ENCODE peak calls at places on chromosomes 1 and 21, in four cellular contexts. J is HepG2, N is K562, F is GM12878. A is an unnamed sample.
A peak's percentile ranks its signal among the peaks of the same experiment; 100 is the strongest.

GRCh38 chr1:34843392-34844251 is 15.9 kb downstream of the SMIM12 start:
- DNase-seq in J (no peak), N (peak; percentile 95), F (no peak), A (no peak)

GRCh38 chr1:185170291-185170848 is 13.4 kb downstream of the SWT1 start:
- DNase-seq in J (peak; percentile 64), N (peak; percentile 86), F (peak; percentile 32), A (peak; percentile 33)

GRCh38 chr1:229989591-229990248 is 77.3 kb upstream of the GALNT2 start:
- DNase-seq in J (peak; percentile 33), N (no peak), F (no peak), A (no peak)

GRCh38 chr1:47650205-47650604 is 212.4 kb downstream of the FOXD2 start:
- DNase-seq in J (no peak), N (no peak), F (no peak), A (no peak)

GRCh38 chr1:117613249-117613968 is 7.6 kb downstream of the TENT5C start:
- DNase-seq in J (no peak), N (peak; percentile 95), F (no peak), A (no peak)

GRCh38 chr1:17460265-17460664 is 20.8 kb upstream of the RCC2 start:
- DNase-seq in J (no peak), N (no peak), F (no peak), A (no peak)

GRCh38 chr21:38989745-38990423 is 184.2 kb downstream of the ETS2 start:
- DNase-seq in J (peak; percentile 88), N (no peak), F (no peak), A (no peak)

GRCh38 chr21:45724345-45724961 is 80.9 kb downstream of the PCBP3 start:
- DNase-seq in J (no peak), N (no peak), F (no peak), A (no peak)

GRCh38 chr1:167482184-167482583 is 36.1 kb downstream of the CD247 start:
- DNase-seq in J (no peak), N (no peak), F (no peak), A (no peak)

GRCh38 chr1:112729909-112730308 is 14.8 kb upstream of the PPM1J start:
- DNase-seq in J (no peak), N (no peak), F (no peak), A (no peak)

GRCh38 chr1:234886081-234886874 is 242.4 kb downstream of the TOMM20 start:
- DNase-seq in J (no peak), N (no peak), F (no peak), A (no peak)

GRCh38 chr1:66436378-66437135 is 97.4 kb upstream of the SGIP1 start:
- DNase-seq in J (no peak), N (no peak), F (peak; percentile 44), A (no peak)

GRCh38 chr1:6260433-6260934 is 414 bp downstream of the GPR153 start:
- DNase-seq in J (no peak), N (peak; percentile 60), F (no peak), A (peak; percentile 73)

GRCh38 chr1:171379846-171380245 is 65.9 kb downstream of the FMO4 start:
- DNase-seq in J (no peak), N (no peak), F (no peak), A (no peak)

GRCh38 chr1:95084317-95085176 is 11.8 kb upstream of the ALG14 start:
- DNase-seq in J (peak; percentile 80), N (peak; percentile 84), F (no peak), A (peak; percentile 53)

GRCh38 chr1:217372251-217372970 is 258.5 kb downstream of the GPATCH2 start:
- DNase-seq in J (no peak), N (no peak), F (no peak), A (no peak)

GRCh38 chr1:41707793-41708192 is 210.9 kb downstream of the HIVEP3 start:
- DNase-seq in J (no peak), N (no peak), F (no peak), A (no peak)

GRCh38 chr21:29416268-29416667 is 117.5 kb downstream of the BACH1 start:
- DNase-seq in J (no peak), N (no peak), F (no peak), A (no peak)

GRCh38 chr1:232367293-232367692 is 262.6 kb downstream of the SIPA1L2 start:
- DNase-seq in J (no peak), N (no peak), F (no peak), A (no peak)

GRCh38 chr1:205285391-205286101 is 36.0 kb downstream of the NUAK2 start:
- DNase-seq in J (no peak), N (no peak), F (peak; percentile 76), A (no peak)

GRCh38 chr1:230087034-230087721 is 20.1 kb downstream of the GALNT2 start:
- DNase-seq in J (no peak), N (no peak), F (no peak), A (no peak)

GRCh38 chr1:226630592-226630991 is 82.0 kb downstream of the STUM start:
- DNase-seq in J (no peak), N (no peak), F (no peak), A (no peak)

GRCh38 chr1:228350831-228351781 is 55.5 kb downstream of the TRIM11 start:
- DNase-seq in J (no peak), N (no peak), F (no peak), A (no peak)

GRCh38 chr21:39083377-39084008 is 99.8 kb downstream of the PSMG1 start:
- DNase-seq in J (no peak), N (no peak), F (no peak), A (no peak)

GRCh38 chr1:240808381-240808780 is 196.4 kb upstream of the GREM2 start:
- DNase-seq in J (no peak), N (no peak), F (no peak), A (no peak)

GRCh38 chr21:45475004-45475685 is 67.1 kb downstream of the SLC19A1 start:
- DNase-seq in J (no peak), N (no peak), F (no peak), A (no peak)

GRCh38 chr21:46567348-46567747 is 37.5 kb downstream of the S100B start:
- DNase-seq in J (no peak), N (no peak), F (no peak), A (no peak)

GRCh38 chr1:17586172-17586963 is 46.9 kb downstream of the ARHGEF10L start:
- DNase-seq in J (no peak), N (no peak), F (no peak), A (no peak)

GRCh38 chr1:36493524-36493923 is 10.8 kb upstream of the CSF3R start:
- DNase-seq in J (no peak), N (no peak), F (no peak), A (no peak)

GRCh38 chr1:115543247-115543646 is 98.5 kb upstream of the VANGL1 start:
- DNase-seq in J (no peak), N (no peak), F (no peak), A (no peak)

GRCh38 chr1:204736861-204737260 is 51.3 kb upstream of the LRRN2 start:
- DNase-seq in J (no peak), N (no peak), F (no peak), A (no peak)

DNA sequence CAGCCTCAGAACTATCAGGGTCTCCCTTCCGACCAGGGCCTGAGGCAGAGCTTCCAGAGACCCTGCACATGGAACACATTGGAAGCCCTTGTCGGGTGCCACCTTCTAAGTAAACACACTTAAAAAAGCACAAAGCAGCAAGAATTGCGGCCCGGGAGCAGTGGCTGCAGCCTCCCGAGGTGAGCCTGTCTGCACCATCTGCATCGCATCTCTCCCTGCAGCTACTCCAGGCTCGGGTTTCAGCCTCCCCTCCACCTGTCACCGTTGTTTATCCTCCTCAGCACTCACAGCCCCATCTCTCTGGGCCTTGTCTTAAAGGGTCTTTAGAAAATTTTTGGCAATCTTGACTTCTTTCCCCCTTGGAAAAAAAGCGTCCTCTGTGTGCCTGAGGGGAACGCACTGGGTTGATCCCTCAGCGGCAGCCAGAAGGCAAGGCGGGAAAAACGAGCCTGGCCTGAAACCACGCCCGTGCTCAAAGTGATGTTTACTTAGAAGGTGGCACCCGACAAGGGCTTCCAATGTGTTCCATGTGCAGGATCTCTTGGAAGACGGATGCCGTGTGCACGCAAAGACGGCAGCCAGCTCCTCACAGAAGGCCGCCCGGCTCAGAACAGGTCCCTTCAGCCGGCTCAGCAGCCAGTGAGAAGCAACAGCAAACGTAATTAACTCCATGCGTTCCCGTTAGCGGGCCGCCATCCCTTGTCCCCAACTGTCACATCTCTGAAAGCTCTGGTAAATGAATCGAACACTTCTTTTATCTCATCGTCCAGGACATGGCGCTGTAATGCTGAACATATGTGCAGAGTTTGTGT is 94.9 kb upstream of the ARHGEF16 start:
- DNase-seq in J (no peak), N (no peak), F (no peak), A (no peak)
- TF ChIP-seq HDAC6 in J (no peak), N (no peak), F (no peak), A (no peak)

DNA sequence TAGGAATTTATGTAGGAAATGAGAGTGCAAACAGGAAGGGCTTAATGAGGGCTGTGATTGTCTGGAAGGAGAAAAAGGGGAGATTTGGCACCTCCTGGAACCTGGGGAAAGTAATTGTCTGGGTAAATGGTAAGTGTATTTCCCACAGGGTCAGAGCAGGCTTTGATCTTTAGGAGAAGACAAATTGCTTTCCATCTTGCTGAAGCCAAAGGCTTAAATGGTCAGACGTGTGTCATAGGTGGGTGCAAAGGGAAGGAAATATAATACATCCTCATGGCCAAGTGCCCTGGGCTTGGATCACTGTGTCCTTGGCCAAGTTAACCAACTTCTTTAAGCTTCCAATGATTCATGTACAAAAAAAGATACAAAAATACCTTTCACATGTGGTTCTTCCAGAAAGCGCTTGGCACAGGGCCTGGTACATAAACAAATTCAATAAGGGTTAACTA is 1.3 kb upstream of the DUSP23 start:
- DNase-seq in J (no peak), N (no peak), F (no peak), A (no peak)
- TF ChIP-seq CBX5 in J (no peak), N (no peak), F (no peak), A (no peak)

DNA sequence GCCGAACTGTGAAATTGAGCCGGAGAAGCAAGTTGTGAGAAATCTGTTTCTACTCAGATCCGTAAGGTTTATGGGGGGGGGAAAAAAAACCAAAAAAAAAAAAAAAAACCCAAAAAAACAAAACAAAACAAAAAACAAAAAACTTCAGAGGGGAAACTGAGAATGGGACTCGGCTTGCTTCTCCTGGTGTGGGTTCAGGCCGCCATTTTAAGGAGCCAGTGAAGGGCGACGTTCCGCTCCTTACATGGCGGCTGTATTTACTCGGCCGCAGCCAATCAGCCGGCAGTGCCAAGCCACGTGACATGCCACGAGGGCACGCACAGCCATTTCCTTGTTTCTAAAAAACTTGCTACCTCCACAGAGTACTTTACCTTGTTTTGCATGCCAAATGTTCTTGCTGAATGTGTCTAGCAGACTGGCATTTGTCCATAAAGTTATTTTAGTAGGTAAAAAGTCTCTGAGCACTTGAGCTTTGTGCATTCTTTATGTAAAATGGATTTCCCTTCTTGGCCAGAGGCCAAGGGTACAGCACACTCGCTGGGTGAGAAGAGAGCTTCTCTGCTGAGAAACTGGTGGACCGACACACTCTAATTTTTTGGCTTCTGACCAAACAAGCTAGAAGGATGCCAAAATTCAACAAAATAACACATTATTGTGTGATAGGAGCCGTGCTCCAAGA is 101.8 kb downstream of the NFIA start:
- DNase-seq in J (peak; percentile 74), N (peak; percentile 85), F (no peak), A (no peak)
- TF ChIP-seq HDAC6 in J (no peak), N (no peak), F (no peak), A (no peak)

DNA sequence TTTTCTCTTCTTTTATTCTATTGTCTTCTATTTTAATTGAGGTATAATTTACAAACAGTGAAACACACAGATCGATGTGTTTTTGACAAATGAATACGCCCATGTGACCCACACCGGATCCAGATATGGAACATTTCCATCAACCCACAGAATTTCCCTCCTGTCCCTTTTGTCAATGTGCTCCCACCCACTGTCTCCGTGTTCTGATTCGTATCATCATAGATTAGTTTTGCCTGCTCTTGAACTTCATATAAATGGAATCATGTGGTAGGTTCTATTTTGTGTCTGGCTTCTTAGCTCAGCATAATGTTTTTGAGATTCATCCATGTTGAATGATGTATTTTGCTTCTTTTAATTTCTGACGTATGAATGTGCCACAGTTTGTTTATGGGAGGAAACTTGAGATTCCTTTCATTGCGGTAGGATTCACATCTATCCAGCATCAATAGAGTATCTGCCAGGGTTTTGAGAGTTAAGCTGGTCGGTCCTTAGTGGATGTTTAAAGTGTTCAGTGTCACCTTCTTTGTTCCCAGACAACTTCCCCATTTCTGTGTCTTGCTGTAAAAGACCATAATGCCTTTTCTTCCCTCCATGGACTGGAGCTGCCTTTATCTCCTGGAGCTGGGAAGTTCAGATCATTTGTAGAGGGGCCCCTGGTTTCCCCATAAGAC is 14.7 kb downstream of the NAV1 start:
- DNase-seq in J (no peak), N (no peak), F (no peak), A (no peak)
- TF ChIP-seq CBX5 in J (no peak), N (no peak), F (no peak), A (no peak)